ENCODE peak calls at places on chromosomes 12 and 14, in five cellular contexts. N, V, W, T and G are unnamed samples.

GRCh38 chr14:80055912-80056801 is 155.1 kb downstream of the DIO2 start:
- DNase-seq in N (peak; percentile 75), V (no peak), W (peak; percentile 61), T (peak; percentile 75), G (peak; percentile 80)

GRCh38 chr12:91890742-91891141 is 254.9 kb downstream of the BTG1 start:
- DNase-seq in N (no peak), V (no peak), W (peak; percentile 24), T (peak; percentile 7), G (no peak)

GRCh38 chr14:22526744-22527143 is 62.3 kb downstream of the DAD1 start:
- DNase-seq in N (no peak), V (no peak), W (no peak), T (no peak), G (no peak)

GRCh38 chr14:56487090-56487667 is 92.4 kb upstream of the TMEM260 start:
- DNase-seq in N (peak; percentile 4), V (no peak), W (peak; percentile 47), T (peak; percentile 17), G (no peak)

GRCh38 chr14:51539571-51540037 is 112.1 kb upstream of the FRMD6 start:
- DNase-seq in N (peak; percentile 97), V (no peak), W (peak; percentile 80), T (peak; percentile 59), G (peak; percentile 25)

GRCh38 chr12:132484891-132485441 is 5.0 kb upstream of the FBRSL1 start:
- DNase-seq in N (no peak), V (no peak), W (no peak), T (no peak), G (no peak)

GRCh38 chr12:10673660-10674384 is at the start of gene STYK1:
- DNase-seq in N (peak; percentile 62), V (peak; percentile 62), W (peak; percentile 26), T (peak; percentile 64), G (no peak)

GRCh38 chr12:109928058-109928656 is 28.1 kb downstream of the TCHP start:
- DNase-seq in N (no peak), V (no peak), W (no peak), T (no peak), G (no peak)

GRCh38 chr14:69685217-69685616 is 73.8 kb downstream of the SUSD6 start:
- DNase-seq in N (no peak), V (peak; percentile 29), W (peak; percentile 37), T (no peak), G (no peak)

GRCh38 chr14:31340297-31341063 is 79.9 kb downstream of the HEATR5A start:
- DNase-seq in N (no peak), V (no peak), W (no peak), T (no peak), G (no peak)